ENCODE peak calls at places on chromosome 11, in eight cellular contexts. M is heart right ventricle, Y is HEK293T, Q is skeletal muscle cell, J is HT1080, S is endothelial cell, X is SHP77 treated with DMSO at 0.1 percent for 48 hours, G is colonic mucosa. L is an unnamed sample.

GRCh38 chr11:34397120-34397519 is 39.3 kb upstream of the ABTB2 start:
- DNase-seq in J (no peak), G (no peak), X (no peak), Q (no peak), M (no peak), Y (no peak), S (no peak), L (no peak)

GRCh38 chr11:65611028-65611757 is 2.8 kb downstream of the MAP3K11 start:
- DNase-seq in S (peak), Q (no peak), X (no peak), Y (no peak), J (peak), G (no peak), M (peak), L (no peak)

GRCh38 chr11:129737535-129738230 is 78.0 kb upstream of the TMEM45B start:
- DNase-seq in G (no peak), M (no peak), Y (no peak), Q (no peak), J (no peak), S (no peak), X (no peak), L (no peak)

GRCh38 chr11:69358398-69359080 is 64.6 kb downstream of the MYEOV start:
- DNase-seq in S (no peak), Y (no peak), Q (no peak), J (no peak), M (no peak), X (no peak), G (peak), L (no peak)

GRCh38 chr11:114159320-114159719 is 99.8 kb downstream of the ZBTB16 start:
- DNase-seq in G (no peak), M (no peak), X (no peak), Y (no peak), S (no peak), Q (no peak), J (no peak), L (peak)

GRCh38 chr11:121762820-121763219 is 310.1 kb upstream of the SORL1-AS1 start:
- DNase-seq in G (no peak), M (peak), Y (no peak), X (no peak), Q (peak), S (no peak), J (no peak), L (peak)

GRCh38 chr11:69967484-69967883 is 110.6 kb upstream of the ANO1 start:
- DNase-seq in X (no peak), S (no peak), Y (no peak), M (no peak), Q (no peak), G (no peak), J (no peak), L (no peak)

GRCh38 chr11:75815345-75815983 is 454 bp downstream of the UVRAG start:
- DNase-seq in X (peak), S (peak), Q (no peak), J (peak), Y (peak), G (peak), M (peak), L (no peak)

GRCh38 chr11:64237484-64237951 is 3.1 kb downstream of the VEGFB start:
- DNase-seq in X (peak), Y (no peak), S (no peak), Q (no peak), G (peak), J (no peak), M (no peak), L (peak)

GRCh38 chr11:76237041-76237649 is 30.8 kb upstream of the WNT11 start:
- DNase-seq in Q (no peak), S (no peak), X (no peak), M (no peak), Y (no peak), J (no peak), G (no peak), L (no peak)

GRCh38 chr11:97557399-97557798 is 1167.6 kb downstream of the JRKL start:
- DNase-seq in S (no peak), X (no peak), M (no peak), G (no peak), Q (no peak), Y (no peak), J (no peak), L (peak)

GRCh38 chr11:299081-299891 is at the start of gene IFITM5:
- DNase-seq in S (no peak), G (no peak), J (no peak), Q (no peak), M (peak), Y (no peak), X (no peak), L (no peak)

GRCh38 chr11:10298342-10298741 is 4.3 kb upstream of the SBF2 start:
- DNase-seq in J (peak), M (no peak), G (no peak), Q (peak), S (no peak), Y (no peak), X (no peak), L (peak)

GRCh38 chr11:116505466-116506247 is 267.1 kb downstream of the BUD13 start:
- DNase-seq in M (no peak), J (no peak), X (no peak), S (no peak), Y (no peak), Q (no peak), G (no peak), L (no peak)

GRCh38 chr11:10355257-10355661 is 50.4 kb downstream of the ADM start:
- DNase-seq in G (no peak), J (no peak), X (no peak), Y (no peak), M (no peak), Q (peak), S (no peak), L (peak)

GRCh38 chr11:50077526-50077925 is 44.9 kb downstream of the OR4C45 start:
- DNase-seq in Q (no peak), X (no peak), J (no peak), S (no peak), Y (no peak), G (no peak), M (no peak), L (no peak)

GRCh38 chr11:125071408-125071807 is 8.3 kb downstream of the SLC37A2 start:
- DNase-seq in Q (no peak), X (no peak), Y (no peak), S (no peak), M (no peak), J (peak), G (no peak), L (no peak)

GRCh38 chr11:46222485-46223251 is 54.8 kb upstream of the CREB3L1 start:
- DNase-seq in M (no peak), X (no peak), G (peak), Q (no peak), S (peak), J (no peak), Y (no peak), L (no peak)

GRCh38 chr11:69376155-69377028 is 82.4 kb downstream of the MYEOV start:
- DNase-seq in M (no peak), G (peak), Q (no peak), Y (no peak), J (no peak), X (no peak), S (no peak), L (no peak)

GRCh38 chr11:132137981-132138313 is 767.5 kb downstream of the NTM start:
- DNase-seq in X (no peak), J (peak), G (no peak), S (no peak), M (no peak), Q (no peak), Y (no peak), L (no peak)

GRCh38 chr11:8826145-8826786 is 84.7 kb upstream of the AKIP1 start:
- DNase-seq in Q (no peak), Y (no peak), G (no peak), M (no peak), X (no peak), S (no peak), J (peak), L (peak)

GRCh38 chr11:68962527-68963250 is 18.1 kb downstream of the MRGPRD start:
- DNase-seq in Q (no peak), M (no peak), Y (no peak), J (peak), G (no peak), X (no peak), S (no peak), L (no peak)

GRCh38 chr11:107018274-107018901 is at the start of gene GUCY1A2:
- DNase-seq in M (peak), G (no peak), Y (peak), J (peak), Q (no peak), S (peak), X (no peak), L (no peak)

GRCh38 chr11:118535261-118535660 is 4.3 kb downstream of the TMEM25 start:
- DNase-seq in Y (no peak), Q (no peak), G (no peak), X (no peak), M (no peak), J (no peak), S (no peak), L (no peak)

GRCh38 chr11:92852946-92853345 is 116.5 kb upstream of the MTNR1B start:
- DNase-seq in M (peak), G (peak), X (peak), Q (no peak), J (peak), Y (no peak), S (no peak), L (peak)

GRCh38 chr11:1310315-1310687 is 869 bp upstream of the TOLLIP start:
- DNase-seq in S (no peak), Q (no peak), G (peak), M (no peak), J (no peak), Y (no peak), X (no peak), L (no peak)

GRCh38 chr11:119196833-119197483 is 9.2 kb upstream of the CBL start:
- DNase-seq in G (peak), Y (peak), J (peak), S (peak), Q (peak), M (no peak), X (peak), L (peak)

GRCh38 chr11:103604310-103604709 is 432.1 kb upstream of the DDI1 start:
- DNase-seq in J (no peak), G (no peak), Y (no peak), X (no peak), M (no peak), S (no peak), Q (no peak), L (no peak)

GRCh38 chr11:117662255-117662654 is 134.8 kb downstream of the DSCAML1 start:
- DNase-seq in G (no peak), Q (no peak), Y (no peak), X (no peak), J (no peak), S (no peak), M (no peak), L (no peak)

GRCh38 chr11:59053387-59053786 is 32.7 kb upstream of the GLYATL1B start:
- DNase-seq in S (peak), G (peak), X (no peak), Q (no peak), Y (peak), J (peak), M (peak), L (peak)

GRCh38 chr11:29310706-29311342 is 706.0 kb downstream of the KCNA4 start:
- DNase-seq in Q (no peak), G (no peak), Y (no peak), J (no peak), X (no peak), M (no peak), S (no peak), L (peak)